ENCODE peak calls at places on chromosomes 5 and 9, in nine cellular contexts. A is NCI-H1417; E is left lobe of liver; L is central memory CD4-positive, alpha-beta T cell; I is A549; X is activated T-helper 1 cell treated with anti-CD3 and anti-CD28 coated beads, Interleukin-12 subunit alpha, Interleukin-12 subunit beta, Interleukin-2, Interleukin-4 antibody, amounts not matched to agents 30 ng/mL and 10 ng/mL and 1 ng/mL, durations not matched to agents 14 hours and 24 hours and 36 hours; Y is NCI-H1436; P is fibroblast of mammary gland; D is NCI-H526 treated with DMSO at 0.1 percent for 48 hours. Z is an unnamed sample.

GRCh38 chr5:149205625-149206523 is 64.6 kb downstream of the ABLIM3 start:
- DNase-seq in A (no peak), E (peak), L (no peak), I (no peak), X (no peak), Y (no peak), P (peak), D (no peak), Z (no peak)

GRCh38 chr9:93184439-93185221 is 691 bp downstream of the WNK2 start:
- DNase-seq in A (no peak), E (no peak), L (no peak), I (no peak), X (no peak), Y (no peak), P (no peak), D (no peak), Z (no peak)

GRCh38 chr5:136213919-136214493 is 21.0 kb upstream of the SMIM32 start:
- DNase-seq in A (no peak), E (no peak), L (no peak), I (no peak), X (no peak), Y (no peak), P (peak), D (no peak), Z (no peak)

GRCh38 chr9:137302176-137303030 is at the start of gene NRARP:
- DNase-seq in A (peak), E (peak), L (peak), I (peak), X (peak), Y (peak), P (peak), D (peak), Z (peak)

GRCh38 chr9:89592963-89593775 is 11.6 kb upstream of the GADD45G start:
- DNase-seq in A (no peak), E (no peak), L (no peak), I (peak), X (no peak), Y (no peak), P (peak), D (no peak), Z (no peak)

GRCh38 chr5:106610041-106610440 is 1060.7 kb downstream of the EFNA5 start:
- DNase-seq in A (no peak), E (no peak), L (no peak), I (no peak), X (no peak), Y (no peak), P (no peak), D (no peak), Z (no peak)

GRCh38 chr5:141877478-141878185 is 578 bp downstream of the PCDH1 start:
- DNase-seq in A (peak), E (peak), L (peak), I (peak), X (no peak), Y (no peak), P (no peak), D (peak), Z (no peak)

GRCh38 chr9:115923410-115923809 is 230.2 kb upstream of the PAPPA start:
- DNase-seq in A (no peak), E (no peak), L (no peak), I (peak), X (no peak), Y (no peak), P (no peak), D (no peak), Z (no peak)

GRCh38 chr9:134515026-134515821 is 126.4 kb upstream of the COL5A1 start:
- DNase-seq in A (no peak), E (no peak), L (no peak), I (no peak), X (no peak), Y (no peak), P (peak), D (no peak), Z (no peak)

GRCh38 chr9:304519-305185 is 90.0 kb downstream of the DOCK8 start:
- DNase-seq in A (no peak), E (no peak), L (peak), I (no peak), X (no peak), Y (no peak), P (no peak), D (no peak), Z (no peak)

GRCh38 chr9:5869315-5870019 is 21.2 kb upstream of the MLANA start:
- DNase-seq in A (no peak), E (no peak), L (no peak), I (peak), X (no peak), Y (no peak), P (peak), D (no peak), Z (no peak)

GRCh38 chr9:130112244-130113151 is 58.8 kb downstream of the GPR107 start:
- DNase-seq in A (peak), E (no peak), L (no peak), I (no peak), X (no peak), Y (peak), P (no peak), D (peak), Z (no peak)

GRCh38 chr9:99825158-99826046 is 3.7 kb downstream of the NR4A3 start:
- DNase-seq in A (no peak), E (no peak), L (no peak), I (no peak), X (no peak), Y (no peak), P (no peak), D (no peak), Z (no peak)

GRCh38 chr9:38026021-38026809 is 42.8 kb downstream of the SHB start:
- DNase-seq in A (no peak), E (peak), L (no peak), I (peak), X (no peak), Y (peak), P (peak), D (no peak), Z (no peak)

GRCh38 chr9:31236344-31236743 is 1148.1 kb upstream of the ACO1 start:
- DNase-seq in A (no peak), E (no peak), L (no peak), I (no peak), X (no peak), Y (no peak), P (no peak), D (no peak), Z (no peak)

GRCh38 chr5:94361832-94362754 is 256.3 kb downstream of the KIAA0825 start:
- DNase-seq in A (peak), E (no peak), L (no peak), I (no peak), X (no peak), Y (no peak), P (no peak), D (no peak), Z (no peak)

GRCh38 chr5:181052526-181052927 is 12.5 kb downstream of the BTNL9 start:
- DNase-seq in A (no peak), E (no peak), L (no peak), I (peak), X (no peak), Y (no peak), P (no peak), D (no peak), Z (no peak)

Z was measured in stimulated activated naive B cell treated with anti-CD40 and anti-IgM and Interleukin-4, amounts not matched to agents 10 μg/mL and 1 μg/mL and 100 μg/mL, for 72 hours.